ENCODE peak calls at places on chromosomes 3 and 15, in eight cellular contexts. L is iris pigment epithelial cell, Y is retina, M is posterior vena cava, K is renal cortical epithelial cell, C is brain microvascular endothelial cell, I is breast epithelium, A is cardiac muscle cell. N is an unnamed sample.

GRCh38 chr3:182979719-182980191 is 583 bp downstream of the DCUN1D1 start:
- DNase-seq in L (peak), Y (peak), M (no peak), K (no peak), C (no peak), I (no peak), A (peak), N (peak)

GRCh38 chr3:107117922-107118576 is 259.2 kb upstream of the CCDC54 start:
- DNase-seq in L (peak), Y (peak), M (no peak), K (peak), C (peak), I (no peak), A (peak), N (peak)

GRCh38 chr3:99648091-99648490 is 9.7 kb downstream of the COL8A1 start:
- DNase-seq in L (peak), Y (no peak), M (no peak), K (peak), C (peak), I (no peak), A (peak), N (no peak)

GRCh38 chr15:29870495-29871151 is 48.4 kb upstream of the TJP1 start:
- DNase-seq in L (no peak), Y (peak), M (no peak), K (peak), C (no peak), I (no peak), A (peak), N (no peak)

GRCh38 chr15:77650285-77650684 is 17.6 kb upstream of the LINGO1 start:
- DNase-seq in L (peak), Y (no peak), M (no peak), K (no peak), C (peak), I (no peak), A (peak), N (peak)

GRCh38 chr3:71117572-71118247 is 465.8 kb downstream of the FOXP1 start:
- DNase-seq in L (peak), Y (no peak), M (no peak), K (peak), C (no peak), I (no peak), A (no peak), N (peak)

GRCh38 chr3:17342126-17342525 is 400.3 kb downstream of the TBC1D5 start:
- DNase-seq in L (no peak), Y (no peak), M (no peak), K (no peak), C (no peak), I (no peak), A (no peak), N (no peak)

GRCh38 chr15:74573987-74574386 is 33.0 kb downstream of the ARID3B start:
- DNase-seq in L (peak), Y (no peak), M (peak), K (peak), C (peak), I (no peak), A (no peak), N (no peak)

GRCh38 chr3:186322761-186323160 is 39.3 kb downstream of the DGKG start:
- DNase-seq in L (no peak), Y (no peak), M (no peak), K (no peak), C (no peak), I (no peak), A (no peak), N (no peak)

GRCh38 chr3:133593243-133593642 is 19.8 kb downstream of the CDV3 start:
- DNase-seq in L (no peak), Y (no peak), M (no peak), K (no peak), C (no peak), I (no peak), A (no peak), N (no peak)

GRCh38 chr15:76324066-76324465 is 12.5 kb upstream of the ISL2 start:
- DNase-seq in L (no peak), Y (no peak), M (no peak), K (no peak), C (no peak), I (no peak), A (no peak), N (no peak)

GRCh38 chr3:147921044-147921443 is 511.9 kb downstream of the ZIC1 start:
- DNase-seq in L (peak), Y (no peak), M (no peak), K (no peak), C (no peak), I (no peak), A (peak), N (no peak)

GRCh38 chr3:35141406-35141805 is 497.9 kb upstream of the ARPP21 start:
- DNase-seq in L (no peak), Y (no peak), M (no peak), K (no peak), C (no peak), I (no peak), A (peak), N (peak)

N was measured in SJCRH30.